ENCODE peak calls at places on chromosomes 16 and 17, in seven cellular contexts. Q, K, P, A, Y, V and H are unnamed samples.

GRCh38 chr16:68740628-68741346 is 3.7 kb downstream of the CDH1 start:
- ATAC-seq in Q (no peak), P (no peak), A (no peak), Y (no peak), K (no peak), V (peak), H (no peak)

GRCh38 chr16:53219795-53220194 is 165.0 kb downstream of the CHD9 start:
- ATAC-seq in V (peak), Q (no peak), P (no peak), K (peak), Y (no peak), A (no peak), H (no peak)

GRCh38 chr17:4672726-4673125 is 31.2 kb downstream of the PELP1 start:
- ATAC-seq in P (no peak), V (no peak), Q (no peak), A (no peak), Y (no peak), K (no peak), H (no peak)

GRCh38 chr17:81097134-81097942 is 62.4 kb downstream of the BAIAP2 start:
- ATAC-seq in Q (no peak), P (no peak), A (no peak), Y (no peak), K (peak), V (no peak), H (no peak)

GRCh38 chr17:76554131-76554530 is 14.3 kb downstream of the PRCD start:
- ATAC-seq in A (no peak), Y (no peak), P (no peak), K (no peak), V (no peak), Q (no peak), H (no peak)

GRCh38 chr17:9768381-9768934 is 22.9 kb downstream of the DHRS7C start:
- ATAC-seq in K (no peak), Y (peak), P (no peak), A (no peak), V (no peak), Q (no peak), H (peak)

GRCh38 chr17:40541873-40542561 is 23.3 kb downstream of the CCR7 start:
- ATAC-seq in Y (no peak), K (peak), Q (no peak), P (no peak), A (no peak), V (no peak), H (no peak)

GRCh38 chr17:60165223-60165622 is 15.4 kb downstream of the CA4 start:
- ATAC-seq in V (no peak), Y (no peak), K (no peak), A (no peak), Q (no peak), P (no peak), H (no peak)

GRCh38 chr17:67157732-67158639 is 87.0 kb downstream of the HELZ start:
- ATAC-seq in P (peak), V (no peak), Q (no peak), A (no peak), Y (no peak), K (peak), H (no peak)

GRCh38 chr17:50834786-50835562 is 412 bp upstream of the WFIKKN2 start:
- ATAC-seq in P (no peak), Q (no peak), K (peak), Y (no peak), A (no peak), V (no peak), H (no peak)

GRCh38 chr17:34243732-34244299 is 11.3 kb upstream of the CCL2 start:
- ATAC-seq in V (peak), A (no peak), Y (no peak), Q (no peak), P (no peak), K (no peak), H (no peak)

GRCh38 chr16:50616883-50617629 is 64.1 kb downstream of the SNX20 start:
- ATAC-seq in Q (no peak), Y (no peak), V (no peak), K (no peak), A (peak), P (no peak), H (no peak)

GRCh38 chr16:410516-411178 is 9.0 kb downstream of the DECR2 start:
- ATAC-seq in A (no peak), K (no peak), Y (no peak), V (peak), P (no peak), Q (no peak), H (no peak)

GRCh38 chr16:11554054-11554453 is 32.7 kb downstream of the LITAF start:
- ATAC-seq in A (no peak), K (no peak), V (no peak), Q (no peak), Y (no peak), P (no peak), H (no peak)

GRCh38 chr16:58459344-58460218 is 40.4 kb upstream of the NDRG4 start:
- ATAC-seq in A (no peak), P (no peak), K (no peak), V (peak), Y (peak), Q (no peak), H (peak)

GRCh38 chr17:671076-671762 is 43.4 kb downstream of the VPS53 start:
- ATAC-seq in A (no peak), P (no peak), K (no peak), V (no peak), Q (no peak), Y (no peak), H (no peak)

GRCh38 chr17:51046527-51047384 is 73.9 kb downstream of the SPAG9 start:
- ATAC-seq in V (no peak), K (peak), Q (no peak), Y (no peak), P (no peak), A (no peak), H (no peak)

GRCh38 chr17:32150358-32150757 is 8.1 kb downstream of the RHOT1 start:
- ATAC-seq in K (no peak), V (no peak), P (no peak), Q (no peak), Y (no peak), A (no peak), H (no peak)

GRCh38 chr17:28398280-28398981 is 7.6 kb downstream of the SLC46A1 start:
- ATAC-seq in Y (no peak), A (no peak), K (no peak), V (peak), Q (no peak), P (no peak), H (no peak)

GRCh38 chr17:4950757-4951204 is at the start of gene ENO3:
- ATAC-seq in Y (no peak), Q (no peak), A (no peak), P (no peak), V (no peak), K (no peak), H (no peak)

GRCh38 chr16:83730812-83731211 is 77.0 kb upstream of the HSBP1 start:
- ATAC-seq in A (no peak), Q (no peak), P (no peak), K (no peak), Y (no peak), V (no peak), H (no peak)

GRCh38 chr16:49510676-49511305 is 137.2 kb downstream of the C16orf78 start:
- ATAC-seq in P (no peak), A (no peak), Q (no peak), Y (no peak), V (no peak), K (no peak), H (no peak)

GRCh38 chr16:88005148-88005547 is 53.9 kb downstream of the BANP start:
- ATAC-seq in A (no peak), Y (no peak), Q (no peak), P (peak), K (no peak), V (peak), H (peak)

GRCh38 chr16:47507701-47508100 is 46.6 kb downstream of the PHKB start:
- ATAC-seq in P (no peak), Y (no peak), K (no peak), A (no peak), Q (no peak), V (no peak), H (no peak)